ENCODE peak calls at places on chromosome 16, in nine cellular contexts. N, P, S, F, W, U, B, Y and G are unnamed samples.
A peak's percentile ranks its signal among the peaks of the same experiment; 100 is the strongest.

GRCh38 chr16:51508813-51509212 is 357.7 kb upstream of the SALL1 start:
- DNase-seq in N (no peak), P (no peak), S (no peak), F (no peak), W (no peak), U (no peak), B (no peak), Y (no peak), G (no peak)

GRCh38 chr16:83995756-83996155 is 27.7 kb downstream of the NECAB2 start:
- DNase-seq in N (no peak), P (no peak), S (no peak), F (peak; percentile 25), W (peak; percentile 90), U (no peak), B (peak; percentile 74), Y (no peak), G (no peak)

GRCh38 chr16:67781548-67781921 is 24.8 kb downstream of the RANBP10 start:
- DNase-seq in N (no peak), P (no peak), S (no peak), F (no peak), W (no peak), U (no peak), B (no peak), Y (no peak), G (no peak)

GRCh38 chr16:3003582-3004270 is 9.0 kb upstream of the CLDN9 start:
- DNase-seq in N (peak; percentile 98), P (peak; percentile 83), S (peak; percentile 100), F (peak; percentile 95), W (peak; percentile 99), U (peak; percentile 97), B (peak; percentile 100), Y (peak; percentile 99), G (peak; percentile 99)

GRCh38 chr16:81514041-81514559 is 69.5 kb downstream of the CMIP start:
- DNase-seq in N (peak; percentile 48), P (no peak), S (no peak), F (no peak), W (no peak), U (no peak), B (no peak), Y (no peak), G (no peak)

GRCh38 chr16:20319406-20319805 is 7.9 kb downstream of the GP2 start:
- DNase-seq in N (no peak), P (no peak), S (no peak), F (no peak), W (no peak), U (no peak), B (no peak), Y (no peak), G (no peak)

GRCh38 chr16:27639588-27640276 is 89.8 kb downstream of the KATNIP start:
- DNase-seq in N (no peak), P (no peak), S (peak; percentile 53), F (no peak), W (peak; percentile 67), U (no peak), B (peak; percentile 53), Y (no peak), G (peak; percentile 62)

GRCh38 chr16:64589836-64590235 is 532.0 kb downstream of the CDH11 start:
- DNase-seq in N (no peak), P (no peak), S (no peak), F (no peak), W (no peak), U (no peak), B (no peak), Y (no peak), G (no peak)

GRCh38 chr16:10858203-10858602 is 18.8 kb upstream of the CIITA start:
- DNase-seq in N (no peak), P (no peak), S (no peak), F (no peak), W (no peak), U (no peak), B (no peak), Y (no peak), G (no peak)

GRCh38 chr16:19844945-19845641 is 39.6 kb downstream of the GPRC5B start:
- DNase-seq in N (no peak), P (no peak), S (peak; percentile 43), F (no peak), W (no peak), U (no peak), B (no peak), Y (no peak), G (no peak)

GRCh38 chr16:74372369-74372768 is 3.7 kb upstream of the NPIPB15 start:
- DNase-seq in N (no peak), P (no peak), S (no peak), F (no peak), W (no peak), U (no peak), B (no peak), Y (no peak), G (no peak)

GRCh38 chr16:69917739-69918138 is 33.4 kb upstream of the CLEC18A start:
- DNase-seq in N (peak; percentile 78), P (no peak), S (peak; percentile 87), F (peak; percentile 44), W (peak; percentile 76), U (peak; percentile 79), B (peak; percentile 80), Y (peak; percentile 88), G (peak; percentile 87)

GRCh38 chr16:55503726-55504553 is 4.9 kb upstream of the LPCAT2 start:
- DNase-seq in N (no peak), P (no peak), S (no peak), F (no peak), W (no peak), U (no peak), B (no peak), Y (no peak), G (no peak)

GRCh38 chr16:79998143-79998542 is 397.6 kb upstream of the MAF start:
- DNase-seq in N (no peak), P (no peak), S (no peak), F (no peak), W (no peak), U (no peak), B (no peak), Y (no peak), G (no peak)

GRCh38 chr16:30185141-30185682 is 1.8 kb downstream of the CORO1A start:
- DNase-seq in N (peak; percentile 58), P (no peak), S (no peak), F (peak; percentile 15), W (no peak), U (peak; percentile 78), B (no peak), Y (peak; percentile 77), G (no peak)

GRCh38 chr16:62034236-62035114 is 1.8 kb downstream of the CDH8 start:
- DNase-seq in N (no peak), P (no peak), S (no peak), F (no peak), W (peak; percentile 66), U (peak; percentile 52), B (peak; percentile 45), Y (no peak), G (no peak)

DNA sequence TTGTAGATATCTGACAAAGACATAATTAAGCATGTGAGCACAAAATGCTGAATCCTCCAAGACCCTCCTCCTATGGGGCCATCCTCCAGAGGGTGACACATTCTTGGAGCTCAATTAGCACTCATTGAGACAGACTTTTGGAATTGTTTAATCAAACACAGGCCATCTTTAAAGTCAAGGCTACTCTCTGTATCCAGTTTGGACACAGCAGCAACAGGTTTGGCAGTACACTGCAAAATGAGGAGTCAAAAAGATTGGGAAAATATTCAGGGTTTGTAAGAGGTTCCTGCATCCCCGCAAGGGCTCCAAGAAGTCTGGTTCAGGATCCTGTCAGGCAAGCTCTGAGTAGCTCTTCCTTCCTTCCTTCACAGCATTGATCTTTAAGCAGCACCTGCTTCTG is 1.3 kb downstream of the ITFG1 start:
- DNase-seq in N (no peak), P (no peak), S (no peak), F (no peak), W (no peak), U (no peak), B (no peak), Y (no peak), G (no peak)
- H3K27ac ChIP-seq in N (peak overlapping the region; percentile 95), P (peak overlapping the region; percentile 98), S (peak overlapping the region; percentile 97), F (no peak overlapping the region), W (no peak overlapping the region), U (peak overlapping the region; percentile 100), B (no peak overlapping the region), Y (no peak overlapping the region), G (no peak overlapping the region)

DNA sequence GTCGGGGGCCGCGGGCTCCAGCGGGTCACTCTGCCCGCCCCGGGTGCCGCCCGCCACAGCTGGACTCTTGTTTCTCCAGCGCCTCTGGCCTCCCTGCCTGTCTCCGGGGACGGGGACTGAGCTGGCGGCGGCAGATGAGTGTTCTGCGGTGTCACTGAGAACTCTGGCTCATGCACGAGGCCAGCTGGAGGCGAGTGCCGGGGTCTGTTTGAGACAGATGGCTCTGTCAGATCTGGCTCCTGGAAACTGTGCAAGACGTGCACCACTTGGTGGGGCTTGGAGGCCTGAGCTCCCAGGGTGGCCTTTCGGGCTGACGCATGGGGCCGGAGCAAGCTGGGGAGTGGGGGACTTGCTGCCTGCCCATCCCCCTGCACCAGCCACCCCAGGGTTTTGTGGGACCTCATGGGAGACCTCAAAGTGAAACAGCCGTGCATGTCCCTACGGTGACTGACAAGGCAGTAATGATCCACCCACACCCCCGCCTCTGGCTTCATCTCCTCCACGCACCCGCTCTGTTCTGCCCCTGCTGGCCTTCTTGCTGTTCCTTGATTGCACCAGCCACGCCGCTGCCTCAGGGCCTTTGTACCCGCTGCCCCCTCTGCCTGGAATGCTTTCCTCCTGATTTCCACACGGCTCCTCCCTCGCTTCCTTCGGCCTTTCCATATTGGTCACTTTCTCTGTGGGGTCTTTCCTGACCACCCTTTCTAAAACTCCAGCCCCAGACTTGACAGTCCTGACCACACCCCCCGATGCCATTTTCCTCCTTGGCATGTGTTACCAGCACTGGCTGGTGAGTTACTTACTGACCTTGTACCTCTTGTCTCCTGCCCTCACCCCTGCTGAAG is 174.9 kb upstream of the CIBAR2 start:
- DNase-seq in N (peak; percentile 90), P (peak; percentile 28), S (no peak), F (peak; percentile 32), W (no peak), U (no peak), B (no peak), Y (peak; percentile 93), G (no peak)
- TF ChIP-seq CTCF in N (no peak), P (no peak), S (no peak), F (no peak), W (no peak), U (no peak), B (no peak), Y (no peak), G (no peak)

GRCh38 chr16:46858151-46858550 is 26.0 kb upstream of the GPT2 start:
- DNase-seq in N (no peak), P (no peak), S (no peak), F (no peak), W (no peak), U (no peak), B (no peak), Y (no peak), G (no peak)
- H3K27ac ChIP-seq in N (peak overlapping the region; percentile 83), P (no peak overlapping the region), S (no peak overlapping the region), F (no peak overlapping the region), W (no peak overlapping the region), U (no peak overlapping the region), B (no peak overlapping the region), Y (no peak overlapping the region), G (no peak overlapping the region)

DNA sequence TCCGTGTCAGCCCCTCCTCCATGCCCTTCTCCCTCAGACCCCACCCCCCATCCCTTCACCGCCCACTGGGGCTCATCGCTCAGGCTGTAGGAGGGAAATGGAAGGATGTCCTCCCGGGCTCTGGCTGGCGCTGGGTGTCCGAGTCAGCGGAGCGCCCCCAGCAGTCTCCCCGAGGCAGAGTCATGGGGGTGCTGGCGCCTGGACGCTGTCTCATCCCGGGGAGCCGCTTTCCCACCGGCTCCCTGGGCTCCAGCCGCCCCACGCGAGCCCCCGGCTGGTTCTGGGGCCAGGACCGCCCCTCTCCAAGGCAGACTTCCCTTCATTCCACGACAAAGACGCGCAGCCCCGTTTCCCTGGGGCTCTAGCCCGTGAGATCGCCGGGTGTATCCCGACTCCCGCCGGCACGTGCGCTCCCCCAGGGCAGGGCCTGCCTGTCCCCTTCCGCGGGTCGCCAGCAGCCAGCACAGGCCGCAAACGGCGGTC is 398 bp upstream of the ANTKMT start:
- DNase-seq in N (no peak), P (no peak), S (peak; percentile 84), F (peak; percentile 70), W (peak; percentile 81), U (no peak), B (peak; percentile 73), Y (no peak), G (no peak)
- TF ChIP-seq CTCF in N (no peak), P (no peak), S (peak; percentile 30), F (no peak), W (peak; percentile 34), U (no peak), B (peak; percentile 10), Y (no peak), G (peak; percentile 14)